ENCODE peak calls at places on chromosomes 13 and 19, in eight cellular contexts. C is cardiac muscle cell, O is Peyer's patch, D is thoracic aorta, S is uterus, E is aorta, Z is PC-3, L is fibroblast of lung. R is an unnamed sample. For H3K4me1 and H3K9me3, the result is how much of the 10 kb centered on the place peaks cover.

GRCh38 chr13:94192576-94192975 is 286.9 kb downstream of the DCT start:
- DNase-seq in Z (peak), L (no peak), S (no peak), O (no peak), E (no peak), D (no peak), C (peak), R (no peak)

GRCh38 chr13:75769141-75769905 is 133.2 kb downstream of the LMO7 start:
- DNase-seq in O (no peak), D (no peak), S (no peak), Z (no peak), C (no peak), L (no peak), E (no peak), R (no peak)

GRCh38 chr13:30088312-30088855 is 219.0 kb downstream of the KATNAL1 start:
- DNase-seq in Z (no peak), O (no peak), D (no peak), S (no peak), E (no peak), L (peak), C (no peak), R (no peak)

GRCh38 chr13:71605744-71606143 is 261.3 kb downstream of the DACH1 start:
- DNase-seq in D (no peak), L (no peak), C (no peak), Z (no peak), S (no peak), O (no peak), E (no peak), R (no peak)

GRCh38 chr13:48233097-48233885 is at the start of gene ITM2B:
- DNase-seq in O (peak), D (no peak), S (no peak), Z (peak), C (peak), E (peak), L (peak), R (peak)

GRCh38 chr13:19860884-19861655 is 2.4 kb downstream of the ZMYM5 start:
- DNase-seq in S (no peak), O (no peak), Z (peak), C (peak), E (no peak), D (no peak), L (peak), R (no peak)

GRCh38 chr19:41785653-41786052 is 10.7 kb upstream of the CEACAM3 start:
- DNase-seq in L (peak), E (no peak), O (peak), D (no peak), Z (peak), C (peak), S (peak), R (no peak)

GRCh38 chr19:55370305-55370988 is at the start of gene IL11:
- DNase-seq in C (no peak), E (no peak), Z (peak), D (no peak), O (no peak), L (peak), S (no peak), R (no peak)

GRCh38 chr19:46872967-46873366 is 12.2 kb downstream of the ARHGAP35 start:
- DNase-seq in S (no peak), Z (no peak), E (no peak), D (no peak), C (no peak), O (no peak), L (no peak), R (no peak)

GRCh38 chr19:5665781-5666513 is 14.4 kb downstream of the MICOS13 start:
- DNase-seq in C (peak), L (peak), E (peak), S (no peak), O (no peak), D (no peak), Z (peak), R (no peak)

GRCh38 chr13:36148436-36148835 is 17.3 kb upstream of the DCLK1 start:
- DNase-seq in S (no peak), D (no peak), C (no peak), Z (peak), O (no peak), E (no peak), L (peak), R (no peak)

GRCh38 chr13:46684287-46685001 is 112.5 kb downstream of the ESD start:
- DNase-seq in O (no peak), L (peak), S (no peak), Z (no peak), D (no peak), C (peak), E (no peak), R (no peak)

GRCh38 chr19:18349524-18350128 is 9.2 kb downstream of the PGPEP1 start:
- DNase-seq in S (peak), E (peak), C (peak), O (peak), L (peak), D (no peak), Z (peak), R (peak)

GRCh38 chr19:22619371-22619770 is 14.8 kb upstream of the ZNF492 start:
- DNase-seq in C (no peak), S (no peak), L (no peak), O (no peak), E (no peak), Z (no peak), D (no peak), R (no peak)

GRCh38 chr19:1214299-1214861 is 8.8 kb downstream of the STK11 start:
- DNase-seq in L (no peak), C (no peak), E (no peak), D (no peak), S (no peak), Z (no peak), O (no peak), R (no peak)

GRCh38 chr13:95292622-95293021 is 8.6 kb downstream of the ABCC4 start:
- DNase-seq in E (no peak), O (no peak), Z (no peak), L (no peak), C (no peak), S (no peak), D (no peak), R (no peak)

GRCh38 chr13:95288899-95289500 is 12.3 kb downstream of the ABCC4 start:
- DNase-seq in O (no peak), S (no peak), Z (no peak), E (no peak), L (peak), C (no peak), D (no peak), R (no peak)
- H3K4me1 ChIP-seq in O (under half), S (under half), Z (under half), E (under half), L (under half), C (under half), D (under half), R (under half)

GRCh38 chr19:20616071-20616470 is 45.3 kb downstream of the ZNF626 start:
- DNase-seq in D (no peak), S (no peak), L (no peak), Z (no peak), C (no peak), E (no peak), O (no peak), R (no peak)
- H3K9me3 ChIP-seq in D (under half), S (under half), L (under half), Z (under half), C (under half), E (under half), O (under half), R (half or more)

DNA sequence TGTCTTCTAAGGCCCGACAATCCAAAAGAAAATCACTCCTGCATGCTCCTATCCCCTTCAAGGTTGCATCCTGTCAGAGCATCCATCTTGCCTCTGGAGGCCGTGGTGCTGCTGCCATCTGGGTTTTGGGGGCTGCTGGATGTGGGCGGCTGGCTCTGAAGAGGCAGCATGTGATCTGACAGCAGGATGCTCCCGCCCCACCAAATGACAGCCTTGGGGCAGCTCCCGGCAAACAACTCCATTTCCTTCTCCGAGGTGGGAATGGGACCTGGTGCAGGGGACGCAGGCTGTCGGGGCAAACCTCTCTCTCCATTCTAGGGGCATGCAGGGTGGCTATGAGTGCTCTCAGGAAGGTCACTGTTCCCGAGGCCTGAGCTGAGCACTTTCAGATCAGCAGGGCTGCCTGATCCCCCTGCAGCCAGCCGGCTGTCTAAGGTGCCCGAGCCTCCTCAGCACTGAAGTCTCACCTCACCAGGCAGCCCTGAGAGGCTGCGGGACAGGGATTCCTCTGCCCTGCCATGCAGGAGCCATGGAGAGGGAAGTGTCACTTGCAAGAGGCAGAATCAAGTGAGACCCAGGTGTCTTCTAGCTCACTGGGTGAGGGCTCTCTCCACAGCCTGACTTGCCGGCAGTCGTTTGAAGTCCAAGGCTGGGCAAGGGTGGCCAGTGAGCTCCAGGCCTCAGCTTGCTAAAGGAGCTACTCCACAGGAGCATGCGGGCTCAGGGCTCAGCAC is 28.8 kb downstream of the TSSK6 start:
- DNase-seq in Z (no peak), S (no peak), D (no peak), O (no peak), E (no peak), C (no peak), L (no peak), R (peak)
- H3K4me1 ChIP-seq in Z (under half), S (under half), D (under half), O (under half), E (under half), C (under half), L (under half), R (under half)

DNA sequence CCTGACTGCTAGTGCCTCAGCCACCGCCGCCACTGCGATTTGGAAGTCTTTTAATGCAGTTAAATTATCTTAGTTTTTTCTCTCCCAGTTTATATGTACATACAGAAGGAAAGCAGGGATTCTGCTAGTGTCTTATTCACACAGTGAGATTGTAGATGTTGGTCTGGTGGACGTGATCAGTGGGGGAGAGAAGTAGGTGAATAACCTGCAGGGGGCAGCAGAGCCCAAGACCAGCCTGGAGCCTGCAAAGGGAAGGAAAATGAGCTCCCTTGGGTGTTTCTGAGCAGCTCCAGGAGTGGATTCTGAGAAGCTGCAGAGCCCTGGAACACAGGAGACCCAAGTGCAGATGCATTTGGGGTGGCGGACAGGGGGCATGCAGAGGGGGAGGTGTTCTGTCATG is 26.3 kb downstream of the ZNF844 start:
- DNase-seq in C (peak), D (peak), O (peak), L (peak), S (peak), Z (peak), E (peak), R (peak)
- H3K9me3 ChIP-seq in C (under half), D (under half), O (under half), L (under half), S (under half), Z (under half), E (under half), R (under half)

GRCh38 chr13:110317496-110318195 is 10.6 kb downstream of the COL4A2 start:
- DNase-seq in S (no peak), C (no peak), O (no peak), D (no peak), Z (no peak), L (no peak), E (no peak), R (no peak)
- H3K4me1 ChIP-seq in S (under half), C (under half), O (under half), D (half or more), Z (under half), L (under half), E (under half), R (under half)

GRCh38 chr13:113845723-113846638 is 17.9 kb downstream of the GAS6 start:
- DNase-seq in S (peak), D (no peak), E (peak), O (peak), Z (no peak), C (no peak), L (no peak), R (no peak)
- H3K9me3 ChIP-seq in S (under half), D (under half), E (under half), O (under half), Z (under half), C (under half), L (under half), R (under half)

GRCh38 chr19:7504684-7505083 is 11.2 kb upstream of the ZNF358 start:
- DNase-seq in S (no peak), D (no peak), Z (no peak), C (no peak), O (no peak), E (no peak), L (no peak), R (no peak)

GRCh38 chr19:7502552-7502951 is 13.4 kb upstream of the ZNF358 start:
- DNase-seq in D (no peak), Z (no peak), E (no peak), C (no peak), O (no peak), L (no peak), S (no peak), R (no peak)

GRCh38 chr19:7497292-7497691 is 8.5 kb upstream of the PEX11G start:
- DNase-seq in D (no peak), C (no peak), S (no peak), Z (no peak), O (no peak), L (no peak), E (no peak), R (no peak)

GRCh38 chr19:7505288-7505681 is 10.6 kb upstream of the ZNF358 start:
- DNase-seq in C (no peak), O (no peak), S (no peak), Z (peak), D (no peak), E (no peak), L (no peak), R (no peak)

DNA sequence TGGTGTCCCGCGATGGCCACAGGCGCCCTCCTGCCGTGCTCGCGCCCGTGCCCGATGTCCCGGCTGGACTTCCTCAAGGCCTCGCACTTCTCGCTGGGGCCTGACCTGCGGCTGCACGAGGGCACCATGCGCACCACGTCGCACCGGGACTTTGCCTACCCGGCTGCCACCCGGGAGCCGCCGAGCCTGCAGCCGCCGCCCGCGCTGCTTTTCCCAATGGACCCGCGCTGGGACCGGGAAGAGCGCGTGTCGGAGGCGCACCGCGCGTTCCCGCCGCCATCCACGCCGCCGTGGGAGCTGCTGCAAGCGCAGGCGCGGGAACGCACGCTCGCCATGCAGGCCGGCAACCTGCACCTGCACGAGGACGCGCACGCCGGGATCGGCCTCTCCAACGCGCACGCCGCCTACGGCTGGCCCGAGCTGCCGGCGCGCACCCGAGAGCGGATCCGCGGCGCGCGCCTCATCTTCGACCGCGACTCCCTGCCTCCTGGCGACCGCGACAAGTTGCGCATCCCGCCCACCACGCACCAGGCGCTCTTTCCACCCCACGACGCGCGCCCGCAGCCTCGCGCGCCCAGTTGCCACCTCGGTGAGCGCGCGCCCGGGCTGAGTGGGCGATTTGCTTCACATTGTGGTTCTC is 12.1 kb upstream of the PEX11G start:
- DNase-seq in D (no peak), E (no peak), C (no peak), O (peak), S (no peak), L (peak), Z (peak), R (peak)
- H3K4me1 ChIP-seq in D (under half), E (under half), C (under half), O (under half), S (under half), L (under half), Z (under half), R (under half)

GRCh38 chr19:8890260-8890659 is 58.1 kb downstream of the MBD3L1 start:
- DNase-seq in D (no peak), Z (no peak), E (no peak), O (no peak), S (no peak), L (no peak), C (no peak), R (no peak)

GRCh38 chr19:8881512-8881911 is 49.3 kb downstream of the MBD3L1 start:
- DNase-seq in L (no peak), E (no peak), D (no peak), S (no peak), Z (no peak), O (no peak), C (no peak), R (no peak)

GRCh38 chr19:8884416-8884815 is 52.2 kb downstream of the MBD3L1 start:
- DNase-seq in C (no peak), D (no peak), L (no peak), O (no peak), Z (no peak), E (no peak), S (no peak), R (no peak)

GRCh38 chr19:8887364-8887763 is 55.2 kb downstream of the MBD3L1 start:
- DNase-seq in S (no peak), C (no peak), E (no peak), L (no peak), Z (no peak), D (no peak), O (no peak), R (no peak)
- H3K9me3 ChIP-seq in S (under half), C (under half), E (under half), L (under half), Z (under half), D (under half), O (under half), R (under half)

GRCh38 chr13:52652170-52652979 is at the start of gene SUGT1:
- DNase-seq in O (peak), Z (peak), C (peak), E (peak), L (peak), D (peak), S (peak), R (peak)
- H3K4me1 ChIP-seq in O (under half), Z (under half), C (under half), E (under half), L (under half), D (under half), S (under half), R (under half)

GRCh38 chr19:36750066-36750691 is 22.4 kb downstream of the ZNF850 start:
- DNase-seq in S (no peak), E (no peak), Z (no peak), O (no peak), D (no peak), C (no peak), L (no peak), R (no peak)
- H3K9me3 ChIP-seq in S (half or more), E (under half), Z (under half), O (under half), D (half or more), C (under half), L (under half), R (half or more)

R was measured in left lung.